ENCODE peak calls at places on chromosomes 7 and 10, in seven cellular contexts. K is activated CD8-positive, alpha-beta T cell treated with anti-CD3 and anti-CD28 coated beads for 36 hours; E is M059J; I is BJ; N is HT1080; S is activated T-cell treated with anti-CD3 and anti-CD28 coated beads, Interleukin-2, amount 50 U/mL, for 48 hours; B is GM23338. L is an unnamed sample.

GRCh38 chr10:97466755-97467154 is 20.8 kb downstream of the ZDHHC16 start:
- DNase-seq in K (no peak), E (peak), I (no peak), N (peak), S (no peak), B (no peak), L (no peak)

GRCh38 chr7:135169141-135169935 is 1.2 kb downstream of the CYREN start:
- DNase-seq in K (peak), E (peak), I (no peak), N (peak), S (peak), B (peak), L (peak)

GRCh38 chr10:4306871-4307270 is 519.1 kb upstream of the AKR1E2 start:
- DNase-seq in K (no peak), E (no peak), I (no peak), N (no peak), S (no peak), B (no peak), L (no peak)

GRCh38 chr10:49610735-49611165 is 640 bp downstream of the SLC18A3 start:
- DNase-seq in K (no peak), E (no peak), I (no peak), N (no peak), S (no peak), B (no peak), L (no peak)

GRCh38 chr10:123621492-123621891 is 44.7 kb upstream of the GPR26 start:
- DNase-seq in K (no peak), E (no peak), I (peak), N (no peak), S (no peak), B (no peak), L (no peak)

GRCh38 chr7:31107106-31108090 is 55.3 kb downstream of the ADCYAP1R1 start:
- DNase-seq in K (no peak), E (no peak), I (no peak), N (no peak), S (no peak), B (no peak), L (no peak)

GRCh38 chr7:14233898-14234174 is 244.4 kb upstream of the ETV1 start:
- DNase-seq in K (no peak), E (no peak), I (no peak), N (no peak), S (no peak), B (peak), L (no peak)

GRCh38 chr7:94420321-94420720 is 25.6 kb downstream of the COL1A2 start:
- DNase-seq in K (no peak), E (no peak), I (no peak), N (no peak), S (no peak), B (no peak), L (no peak)

GRCh38 chr10:102611514-102612095 is 32.7 kb upstream of the TRIM8 start:
- DNase-seq in K (no peak), E (peak), I (no peak), N (peak), S (no peak), B (no peak), L (no peak)

L was measured in B cell.